ENCODE peak calls at places on chromosomes 16 and 17, in six cellular contexts. T, X, O, Q, P and S are unnamed samples.

GRCh38 chr17:44095647-44096496 is 25.3 kb downstream of the G6PC3 start:
- DNase-seq in O (peak), Q (peak), P (peak), T (peak), X (peak), S (no peak)

GRCh38 chr17:39186481-39187002 is 10.9 kb downstream of the CACNB1 start:
- DNase-seq in Q (no peak), X (no peak), O (no peak), T (no peak), P (no peak), S (no peak)

GRCh38 chr17:3718251-3718650 is 5.5 kb upstream of the HASPIN start:
- DNase-seq in T (no peak), Q (peak), O (no peak), P (no peak), X (no peak), S (no peak)

GRCh38 chr17:48244121-48244711 is 136.7 kb downstream of the SNX11 start:
- DNase-seq in O (no peak), X (peak), P (peak), Q (no peak), T (no peak), S (no peak)

GRCh38 chr17:9544221-9544620 is 31.4 kb downstream of the STX8 start:
- DNase-seq in O (no peak), Q (no peak), P (no peak), X (no peak), T (no peak), S (no peak)

GRCh38 chr16:86070511-86070910 is 171.5 kb downstream of the IRF8 start:
- DNase-seq in P (no peak), O (no peak), T (no peak), X (no peak), Q (no peak), S (no peak)

GRCh38 chr17:1683489-1683888 is 1.2 kb downstream of the PRPF8 start:
- DNase-seq in X (no peak), P (no peak), O (no peak), Q (no peak), T (no peak), S (no peak)

GRCh38 chr17:27446569-27447301 is 9.5 kb upstream of the KSR1 start:
- DNase-seq in Q (peak), P (peak), T (no peak), O (peak), X (peak), S (no peak)

GRCh38 chr17:54937018-54937417 is 31.4 kb downstream of the COX11 start:
- DNase-seq in X (no peak), O (no peak), Q (no peak), P (no peak), T (no peak), S (no peak)

GRCh38 chr17:82961366-82962162 is 117.8 kb upstream of the METRNL start:
- DNase-seq in O (no peak), P (no peak), T (no peak), X (no peak), Q (no peak), S (no peak)

GRCh38 chr17:10646393-10646990 is 10.6 kb downstream of the MYH3 start:
- DNase-seq in T (peak), Q (peak), X (peak), P (peak), O (peak), S (peak)

GRCh38 chr17:79905832-79906231 is 66.6 kb upstream of the CBX4 start:
- DNase-seq in Q (no peak), T (no peak), P (no peak), O (no peak), X (peak), S (no peak)

GRCh38 chr16:77364770-77365169 is 70.1 kb downstream of the ADAMTS18 start:
- DNase-seq in O (no peak), Q (no peak), P (no peak), T (no peak), X (no peak), S (no peak)

GRCh38 chr17:63943745-63944144 is 11.6 kb upstream of the CD79B start:
- DNase-seq in O (no peak), X (no peak), T (no peak), Q (no peak), P (no peak), S (no peak)

GRCh38 chr17:16040710-16041251 is 41.2 kb downstream of the TTC19 start:
- DNase-seq in X (peak), T (peak), O (peak), Q (peak), P (peak), S (no peak)

GRCh38 chr17:80539022-80539421 is 5.6 kb upstream of the RPTOR start:
- DNase-seq in T (no peak), Q (no peak), X (no peak), P (no peak), O (no peak), S (no peak)

GRCh38 chr17:76585048-76585648 is 512 bp downstream of the ST6GALNAC2 start:
- DNase-seq in X (no peak), O (no peak), P (no peak), Q (peak), T (no peak), S (no peak)

GRCh38 chr17:35555695-35556094 is 4.9 kb downstream of the SLFN14 start:
- DNase-seq in P (no peak), T (no peak), Q (no peak), X (no peak), O (no peak), S (no peak)

GRCh38 chr17:42287305-42288077 is 807 bp upstream of the STAT5A start:
- DNase-seq in T (peak), X (peak), O (no peak), P (peak), Q (peak), S (peak)

GRCh38 chr16:14472357-14472756 is 157.7 kb downstream of the PARN start:
- DNase-seq in X (no peak), O (no peak), P (no peak), T (no peak), Q (no peak), S (no peak)

GRCh38 chr16:159136-159849 is 6.5 kb upstream of the HBM start:
- DNase-seq in P (no peak), Q (no peak), O (no peak), X (no peak), T (no peak), S (no peak)

GRCh38 chr16:85172465-85173071 is 60.3 kb upstream of the CIBAR2 start:
- DNase-seq in P (peak), O (no peak), T (no peak), Q (peak), X (no peak), S (no peak)

GRCh38 chr16:80376941-80377340 is 163.9 kb upstream of the DYNLRB2 start:
- DNase-seq in T (no peak), P (no peak), O (no peak), X (no peak), Q (no peak), S (no peak)

GRCh38 chr17:50721194-50722010 is 2.0 kb downstream of the LUC7L3 start:
- DNase-seq in Q (peak), O (no peak), X (no peak), P (no peak), T (no peak), S (no peak)

GRCh38 chr17:79747508-79748295 is 17.0 kb downstream of the ENPP7 start:
- DNase-seq in T (no peak), Q (peak), P (no peak), O (no peak), X (no peak), S (no peak)

GRCh38 chr17:8904686-8905085 is 37.2 kb upstream of the PIK3R6 start:
- DNase-seq in O (no peak), Q (no peak), T (no peak), X (no peak), P (no peak), S (peak)

GRCh38 chr17:15096511-15096910 is 168.6 kb downstream of the PMP22 start:
- DNase-seq in P (no peak), X (no peak), T (no peak), Q (peak), O (no peak), S (no peak)

GRCh38 chr17:51152766-51153209 is 571 bp upstream of the NME1 start:
- DNase-seq in X (peak), T (no peak), Q (peak), P (no peak), O (no peak), S (no peak)

GRCh38 chr17:50051082-50051576 is 4.8 kb upstream of the ITGA3 start:
- DNase-seq in T (no peak), X (peak), P (peak), Q (peak), O (no peak), S (peak)